ENCODE peak calls at places on chromosomes 11 and 22, in four cellular contexts. Y, U, C and S are unnamed samples.

GRCh38 chr22:17120711-17121234 is 387 bp downstream of the TMEM121B start:
- DNase-seq in Y (peak), U (no peak), C (no peak), S (no peak)

GRCh38 chr11:76628408-76628947 is 42.1 kb downstream of the LRRC32 start:
- DNase-seq in Y (no peak), U (no peak), C (no peak), S (no peak)

GRCh38 chr11:84390441-84391078 is 1104.4 kb upstream of the CCDC90B start:
- DNase-seq in Y (peak), U (no peak), C (no peak), S (no peak)

GRCh38 chr11:132453411-132453810 is 1078.9 kb downstream of the OPCML start:
- DNase-seq in Y (no peak), U (no peak), C (no peak), S (no peak)

GRCh38 chr11:70399681-70400112 is 1.4 kb downstream of the CTTN start:
- DNase-seq in Y (peak), U (peak), C (peak), S (peak)

GRCh38 chr11:3159296-3160190 is 5.6 kb downstream of the OSBPL5 start:
- DNase-seq in Y (peak), U (no peak), C (no peak), S (no peak)

GRCh38 chr22:49600891-49601431 is 226.7 kb downstream of the BRD1 start:
- DNase-seq in Y (no peak), U (no peak), C (no peak), S (no peak)

GRCh38 chr11:5242933-5243844 is 6.5 kb downstream of the HBG1 start:
- DNase-seq in Y (no peak), U (peak), C (no peak), S (no peak)

GRCh38 chr22:46829140-46829891 is 66.9 kb downstream of the TBC1D22A start:
- DNase-seq in Y (no peak), U (no peak), C (no peak), S (peak)

GRCh38 chr11:17350455-17351170 is 987 bp upstream of the NCR3LG1 start:
- DNase-seq in Y (no peak), U (no peak), C (no peak), S (no peak)

GRCh38 chr11:34448223-34448994 is 9.7 kb downstream of the CAT start:
- DNase-seq in Y (no peak), U (no peak), C (no peak), S (no peak)

GRCh38 chr11:17595526-17596309 is 48.7 kb downstream of the OTOG start:
- DNase-seq in Y (peak), U (no peak), C (no peak), S (no peak)

GRCh38 chr22:18136563-18137320 is 13.2 kb upstream of the USP18 start:
- DNase-seq in Y (no peak), U (no peak), C (no peak), S (no peak)

GRCh38 chr22:39266398-39267030 is 21.7 kb upstream of the PDGFB start:
- DNase-seq in Y (no peak), U (no peak), C (peak), S (no peak)

GRCh38 chr11:37504925-37505324 is 906.9 kb upstream of the RAG2 start:
- DNase-seq in Y (no peak), U (no peak), C (no peak), S (no peak)

GRCh38 chr11:128902515-128903066 is 11.4 kb downstream of the KCNJ5 start:
- DNase-seq in Y (no peak), U (no peak), C (no peak), S (no peak)

GRCh38 chr22:42868751-42869251 is 11.7 kb upstream of the ARFGAP3 start:
- DNase-seq in Y (no peak), U (no peak), C (no peak), S (no peak)

GRCh38 chr11:123063396-123064267 is 1.7 kb upstream of the HSPA8 start:
- DNase-seq in Y (no peak), U (no peak), C (peak), S (no peak)

GRCh38 chr11:7889985-7890384 is 41.1 kb downstream of the OR10A6 start:
- DNase-seq in Y (no peak), U (no peak), C (no peak), S (no peak)

GRCh38 chr11:10246991-10247390 is 47.0 kb downstream of the SBF2 start:
- DNase-seq in Y (no peak), U (no peak), C (no peak), S (no peak)

GRCh38 chr22:46355369-46355995 is 20.0 kb downstream of the TRMU start:
- DNase-seq in Y (peak), U (peak), C (peak), S (peak)

GRCh38 chr22:39219071-39220050 is 25.4 kb downstream of the PDGFB start:
- DNase-seq in Y (no peak), U (no peak), C (no peak), S (no peak)

GRCh38 chr22:19942886-19943664 is 1.5 kb upstream of the TXNRD2 start:
- DNase-seq in Y (no peak), U (peak), C (peak), S (no peak)

GRCh38 chr11:76577921-76578654 is 92.5 kb downstream of the LRRC32 start:
- DNase-seq in Y (no peak), U (no peak), C (no peak), S (peak)

GRCh38 chr22:26735019-26735409 is 77.6 kb downstream of the MIAT start:
- DNase-seq in Y (no peak), U (no peak), C (no peak), S (no peak)

GRCh38 chr11:120233207-120233803 is 6.6 kb upstream of the POU2F3 start:
- DNase-seq in Y (no peak), U (no peak), C (no peak), S (no peak)

GRCh38 chr11:28777126-28777525 is 668.9 kb downstream of the METTL15 start:
- DNase-seq in Y (no peak), U (no peak), C (no peak), S (no peak)

GRCh38 chr11:28770806-28771205 is 662.6 kb downstream of the METTL15 start:
- DNase-seq in Y (no peak), U (no peak), C (no peak), S (no peak)

GRCh38 chr11:28773606-28774005 is 665.4 kb downstream of the METTL15 start:
- DNase-seq in Y (peak), U (no peak), C (no peak), S (no peak)
- TF ChIP-seq FOXJ3 in Y (no peak), U (no peak), C (no peak), S (no peak)

DNA sequence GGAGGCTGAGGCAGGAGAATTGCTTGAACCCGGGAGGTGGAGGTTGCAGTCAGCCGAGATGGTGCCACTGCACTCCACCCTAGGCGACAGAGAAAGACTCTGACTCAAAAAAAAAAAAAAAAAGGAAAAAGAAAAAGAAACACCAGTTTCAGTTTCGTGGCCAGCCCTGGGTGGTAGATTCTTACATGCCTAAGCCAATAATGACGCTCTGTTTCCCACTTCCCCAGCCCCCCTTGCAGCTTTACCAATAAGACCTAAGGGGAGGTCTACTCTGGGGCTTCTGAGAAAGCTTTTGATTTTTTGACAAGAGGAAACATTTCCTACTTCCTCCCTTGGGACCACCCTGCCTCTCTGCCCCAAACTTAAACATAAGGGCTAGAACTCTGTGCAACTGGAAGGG is 30.0 kb upstream of the PTPRJ start:
- DNase-seq in Y (no peak), U (no peak), C (no peak), S (no peak)
- TF ChIP-seq FOXJ3 in Y (no peak), U (no peak), C (no peak), S (no peak)

GRCh38 chr11:20127671-20128527 is 32.4 kb downstream of the DBX1 start:
- DNase-seq in Y (peak), U (peak), C (peak), S (peak)
- TF ChIP-seq FOXJ3 in Y (no peak), U (no peak), C (no peak), S (no peak)

GRCh38 chr11:31958086-31958735 is 132.7 kb upstream of the RCN1 start:
- DNase-seq in Y (peak), U (peak), C (peak), S (peak)
- TF ChIP-seq FOXJ3 in Y (no peak), U (no peak), C (no peak), S (no peak)

GRCh38 chr11:64445651-64446050 is 86.7 kb downstream of the RPS6KA4 start:
- DNase-seq in Y (no peak), U (no peak), C (no peak), S (no peak)

GRCh38 chr11:64450168-64450560 is 91.2 kb downstream of the RPS6KA4 start:
- DNase-seq in Y (no peak), U (no peak), C (no peak), S (no peak)

GRCh38 chr11:64448599-64449380 is 89.8 kb downstream of the RPS6KA4 start:
- DNase-seq in Y (peak), U (peak), C (peak), S (peak)

GRCh38 chr11:64449381-64450167 is 90.6 kb downstream of the RPS6KA4 start:
- DNase-seq in Y (peak), U (peak), C (peak), S (peak)

GRCh38 chr11:64447717-64448598 is 89.0 kb downstream of the RPS6KA4 start:
- DNase-seq in Y (no peak), U (no peak), C (no peak), S (peak)
- TF ChIP-seq FOXJ3 in Y (no peak), U (no peak), C (no peak), S (no peak)

DNA sequence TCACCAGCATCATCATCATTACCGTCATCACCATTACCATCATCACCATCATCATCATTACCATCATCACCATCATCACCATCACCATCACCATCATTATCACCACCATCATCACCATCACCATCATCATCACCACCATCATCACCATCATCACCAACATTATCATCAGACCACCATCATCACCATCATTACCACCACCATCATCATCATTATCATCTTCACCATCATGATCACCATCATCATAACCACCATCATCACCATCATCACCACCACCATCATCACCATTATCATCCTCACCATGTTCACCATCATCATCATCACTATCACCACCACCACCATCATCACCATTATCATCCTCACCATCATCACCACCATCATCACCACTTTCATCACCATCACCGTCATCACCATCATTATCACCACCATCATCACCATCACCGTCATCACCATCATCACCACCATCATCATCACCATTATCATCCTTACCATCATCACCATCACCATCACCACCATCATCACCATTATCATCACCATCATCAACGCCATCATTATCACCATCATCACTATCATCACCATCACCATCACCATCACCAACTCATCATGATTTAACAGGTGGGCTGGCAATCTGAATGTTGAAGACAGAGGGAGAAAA is 2.4 kb upstream of the MYEOV start:
- DNase-seq in Y (no peak), U (no peak), C (no peak), S (no peak)
- TF ChIP-seq FOXJ3 in Y (no peak), U (no peak), C (no peak), S (no peak)

DNA sequence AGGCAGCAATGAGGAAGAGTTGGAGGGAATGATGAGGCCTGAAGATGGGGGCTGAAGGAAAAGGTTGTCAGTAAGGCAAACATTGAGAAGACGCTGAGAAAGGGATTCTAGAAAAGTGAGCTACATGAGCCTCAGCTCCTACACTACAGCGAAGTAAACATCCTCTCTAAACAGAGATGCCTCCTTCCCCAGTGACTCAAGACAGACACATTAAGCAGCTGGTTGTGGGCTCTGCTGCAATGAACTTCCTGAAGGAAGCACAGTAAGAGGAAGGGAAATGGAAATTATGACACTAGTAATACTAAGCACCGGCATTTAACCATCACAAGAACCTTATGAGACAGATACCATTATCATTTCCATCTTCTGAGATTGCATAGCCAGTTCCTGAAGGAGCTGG is 190.5 kb downstream of the C11orf87 start:
- DNase-seq in Y (no peak), U (no peak), C (no peak), S (no peak)
- TF ChIP-seq FOXJ3 in Y (no peak), U (no peak), C (no peak), S (no peak)

DNA sequence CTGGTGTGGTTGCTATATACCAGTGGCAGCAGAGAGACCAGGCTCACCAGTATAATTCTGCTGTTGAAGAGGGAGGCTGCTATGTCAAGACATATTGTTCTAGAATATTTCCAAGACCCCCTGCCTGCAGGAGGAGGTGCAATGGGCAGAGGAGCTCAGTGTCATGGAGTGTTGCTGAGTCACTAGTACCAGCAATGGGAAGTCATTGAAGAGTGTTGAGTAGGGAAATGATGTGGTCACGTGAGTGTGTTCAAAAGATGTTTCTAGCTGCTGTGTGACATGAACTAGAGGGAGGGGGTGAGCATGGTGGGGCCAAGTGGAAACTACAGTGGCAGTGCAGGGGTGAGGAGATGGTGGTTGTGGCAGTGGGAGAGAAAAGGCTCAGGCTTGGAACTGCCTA is 76.3 kb upstream of the BIRC3 start:
- DNase-seq in Y (no peak), U (no peak), C (no peak), S (no peak)
- TF ChIP-seq FOXJ3 in Y (no peak), U (no peak), C (no peak), S (no peak)

DNA sequence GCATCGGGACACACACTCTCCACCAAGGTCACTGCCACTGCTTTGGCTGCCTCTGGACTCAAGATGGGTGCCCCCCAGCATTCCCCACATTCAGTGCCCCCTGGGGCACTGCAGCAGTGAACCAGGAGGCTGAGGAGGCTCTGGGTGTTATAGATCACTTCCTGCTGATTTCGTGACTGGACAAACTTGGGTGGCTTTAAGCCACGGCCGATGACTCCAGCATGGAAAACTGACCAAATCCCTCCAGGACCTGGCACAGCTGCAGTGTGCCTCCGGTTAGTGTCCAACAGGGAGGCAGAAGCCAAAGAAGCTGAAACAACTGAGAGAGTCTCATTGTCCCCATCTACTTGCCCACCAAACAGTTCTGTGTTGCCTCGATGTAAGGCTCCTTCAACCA is 1.2 kb upstream of the GANAB start:
- DNase-seq in Y (no peak), U (no peak), C (no peak), S (no peak)
- TF ChIP-seq FOXJ3 in Y (no peak), U (no peak), C (no peak), S (no peak)